ENCODE peak calls at places on chromosomes 12 and 14, in four cellular contexts. I, C, O and N are unnamed samples.

GRCh38 chr14:104556256-104557021 is 23.1 kb upstream of the C14orf180 start:
- DNase-seq in I (no peak), C (no peak), O (no peak), N (no peak)

GRCh38 chr12:57476162-57476992 is 3.3 kb downstream of the ARHGAP9 start:
- DNase-seq in O (no peak), I (peak; percentile 31), C (no peak), N (no peak)

GRCh38 chr12:52305921-52306705 is 14.8 kb upstream of the KRT81 start:
- DNase-seq in C (no peak), O (no peak), I (no peak), N (no peak)

GRCh38 chr12:103851127-103851526 is 10.1 kb upstream of the NT5DC3 start:
- DNase-seq in O (peak; percentile 46), I (no peak), C (no peak), N (no peak)

GRCh38 chr12:26571539-26571938 is 261.5 kb downstream of the ITPR2 start:
- DNase-seq in C (no peak), O (no peak), I (no peak), N (no peak)

GRCh38 chr12:122081108-122081696 is 2.6 kb downstream of the MLXIP start:
- DNase-seq in I (no peak), C (no peak), O (peak; percentile 79), N (no peak)

GRCh38 chr12:65419284-65420072 is 141.0 kb downstream of the MSRB3 start:
- DNase-seq in C (no peak), I (no peak), O (no peak), N (no peak)

GRCh38 chr12:15602051-15602672 is 187.0 kb downstream of the EPS8 start:
- DNase-seq in I (no peak), O (no peak), C (no peak), N (no peak)

GRCh38 chr12:19404232-19404880 is 34.9 kb upstream of the AEBP2 start:
- DNase-seq in I (no peak), O (no peak), C (no peak), N (no peak)

GRCh38 chr14:22518073-22518472 is 71.0 kb downstream of the DAD1 start:
- DNase-seq in C (no peak), I (no peak), O (no peak), N (no peak)

GRCh38 chr14:94011795-94012194 is 14.3 kb upstream of the OTUB2 start:
- DNase-seq in C (no peak), O (no peak), I (no peak), N (no peak)

GRCh38 chr12:47221256-47222023 is 141.7 kb upstream of the AMIGO2 start:
- DNase-seq in O (no peak), C (no peak), I (no peak), N (no peak)
- H3K27ac ChIP-seq in O (no peak overlapping the region), C (no peak overlapping the region), I (no peak overlapping the region), N (no peak overlapping the region)

DNA sequence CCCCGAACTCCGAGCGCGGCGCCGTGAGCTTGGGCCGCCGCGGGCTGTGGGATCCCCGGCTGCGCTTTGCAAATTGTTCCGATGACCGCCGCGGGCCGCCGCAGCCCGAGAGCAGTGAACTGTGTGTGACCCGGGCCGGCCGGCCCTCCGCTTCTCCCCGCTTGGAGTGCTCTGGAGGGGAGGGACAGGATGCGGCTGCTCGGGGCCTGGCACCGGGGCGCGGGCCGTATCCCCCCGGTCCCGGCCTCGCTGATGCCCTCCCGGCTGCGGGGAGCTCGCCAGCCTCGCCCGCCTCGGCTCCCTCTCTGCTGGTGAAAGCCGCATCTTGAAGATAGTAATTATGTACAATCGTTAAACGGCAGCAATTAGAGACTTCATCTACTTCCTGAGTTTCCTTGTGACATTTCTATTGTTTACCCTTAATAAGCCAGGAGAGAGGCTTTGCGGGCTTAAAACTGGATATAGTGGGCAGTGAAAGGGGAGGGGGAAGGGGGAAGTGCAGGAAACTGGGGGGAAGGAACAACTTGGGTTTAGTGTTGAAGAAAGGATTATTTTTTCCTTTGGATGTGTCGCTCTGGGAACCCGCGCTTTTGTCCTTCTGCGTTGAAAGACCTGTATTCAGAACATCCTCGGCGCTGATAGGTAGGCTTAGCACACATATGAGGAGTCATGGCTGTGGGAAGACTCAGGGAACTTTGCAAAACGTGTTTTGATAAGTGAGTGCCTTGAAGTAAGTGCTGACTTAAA is 1.2 kb downstream of the PELI2 start:
- DNase-seq in C (peak; percentile 55), O (peak; percentile 55), I (no peak), N (no peak)
- H3K27ac ChIP-seq in C (peak overlapping the region; percentile 90), O (no peak overlapping the region), I (no peak overlapping the region), N (peak overlapping the region; percentile 85)

GRCh38 chr14:64864258-64864657 is 15.4 kb downstream of the SPTB start:
- DNase-seq in C (no peak), O (no peak), I (no peak), N (no peak)

GRCh38 chr14:64861916-64862315 is 17.8 kb downstream of the SPTB start:
- DNase-seq in I (no peak), O (no peak), C (no peak), N (no peak)

GRCh38 chr14:64867182-64867581 is 12.5 kb downstream of the SPTB start:
- DNase-seq in I (no peak), C (no peak), O (no peak), N (no peak)

GRCh38 chr14:64870160-64870559 is 9.5 kb downstream of the SPTB start:
- DNase-seq in O (no peak), I (no peak), C (no peak), N (no peak)

DNA sequence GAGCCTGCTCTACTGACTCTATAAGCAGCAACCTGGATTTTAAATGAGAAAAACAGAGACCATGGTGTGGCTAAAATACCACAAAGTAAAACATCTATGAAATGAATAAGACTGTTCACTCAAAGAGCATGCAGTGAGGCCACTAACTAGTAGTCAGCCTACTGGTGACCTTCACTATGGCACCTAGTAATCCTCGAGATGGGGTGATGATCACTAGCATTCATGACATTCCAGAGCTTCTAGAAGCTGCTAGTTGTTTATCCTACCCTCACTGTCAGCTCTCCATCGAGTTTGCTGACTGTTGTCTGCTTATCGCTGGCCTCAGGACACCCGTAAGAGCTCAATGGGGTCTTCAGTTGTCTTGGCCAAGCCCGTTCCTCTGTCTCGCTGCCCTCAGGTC is 13.7 kb downstream of the SPTB start:
- DNase-seq in I (no peak), C (no peak), O (no peak), N (no peak)
- H3K27ac ChIP-seq in I (no peak overlapping the region), C (no peak overlapping the region), O (no peak overlapping the region), N (no peak overlapping the region)

DNA sequence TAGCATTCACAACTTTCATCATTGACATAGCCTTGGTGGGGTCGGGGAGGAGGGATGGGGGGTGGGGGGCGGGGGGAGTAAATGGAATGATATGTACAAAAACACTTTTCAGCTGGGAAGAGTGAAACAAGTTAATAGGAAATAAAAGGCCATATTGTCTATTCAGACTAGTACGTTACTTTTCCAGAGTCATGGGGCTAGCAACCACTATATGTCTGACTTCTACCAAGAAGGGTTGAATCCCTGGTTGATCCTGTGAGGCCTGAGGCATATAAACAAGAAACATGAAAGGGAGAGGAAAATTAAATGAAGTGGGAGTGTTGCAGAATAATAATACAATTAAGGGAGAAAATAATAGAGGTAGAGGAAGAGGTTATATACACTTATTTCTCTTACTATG is 225.5 kb downstream of the ERC1 start:
- DNase-seq in C (no peak), O (no peak), I (no peak), N (no peak)
- H3K27ac ChIP-seq in C (peak overlapping the region; percentile 25), O (peak overlapping the region; percentile 81), I (no peak overlapping the region), N (no peak overlapping the region)

DNA sequence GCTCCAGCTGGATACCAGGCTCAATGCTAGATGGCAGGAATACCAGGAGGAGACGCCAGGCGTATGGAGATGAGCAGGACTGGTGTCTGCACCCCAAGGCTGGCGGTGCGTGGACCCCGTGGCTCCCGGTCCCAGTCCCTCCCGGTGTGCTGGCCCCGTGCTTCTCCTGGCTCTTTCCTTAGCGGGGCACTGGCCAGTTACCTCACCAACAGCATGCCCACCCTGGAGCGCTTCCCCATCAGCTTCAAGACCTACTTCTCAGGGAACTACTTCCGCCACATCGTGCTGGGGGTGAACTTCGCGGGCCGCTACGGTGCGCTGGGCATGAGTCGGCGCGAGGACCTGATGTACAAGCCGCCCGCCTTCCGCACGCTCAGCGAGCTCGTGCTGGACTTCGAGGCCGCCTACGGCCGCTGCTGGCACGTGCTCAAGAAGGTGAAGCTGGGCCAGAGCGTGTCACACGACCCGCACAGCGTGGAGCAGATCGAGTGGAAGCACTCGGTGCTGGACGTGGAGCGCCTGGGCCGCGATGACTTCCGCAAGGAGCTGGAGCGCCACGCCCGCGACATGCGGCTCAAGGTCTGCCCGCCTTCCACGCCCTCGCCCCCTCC is 14.5 kb downstream of the VASH1 start:
- DNase-seq in I (no peak), O (no peak), C (no peak), N (no peak)
- H3K27ac ChIP-seq in I (no peak overlapping the region), O (no peak overlapping the region), C (no peak overlapping the region), N (no peak overlapping the region)

GRCh38 chr12:1922075-1922709 is 3.7 kb upstream of the CACNA2D4 start:
- DNase-seq in C (no peak), I (no peak), O (no peak), N (no peak)
- H3K27ac ChIP-seq in C (no peak overlapping the region), I (no peak overlapping the region), O (no peak overlapping the region), N (no peak overlapping the region)

GRCh38 chr12:111369496-111370220 is 763 bp upstream of the PHETA1 start:
- DNase-seq in C (no peak), O (no peak), I (no peak), N (no peak)

GRCh38 chr12:111368684-111369495 is at the start of gene PHETA1:
- DNase-seq in O (peak; percentile 94), I (peak; percentile 34), C (peak; percentile 96), N (peak; percentile 68)

GRCh38 chr12:111367661-111368221 is 1.2 kb downstream of the PHETA1 start:
- DNase-seq in C (no peak), O (peak; percentile 42), I (no peak), N (no peak)

GRCh38 chr12:111366583-111366982 is 2.3 kb downstream of the PHETA1 start:
- DNase-seq in I (no peak), O (no peak), C (no peak), N (no peak)

DNA sequence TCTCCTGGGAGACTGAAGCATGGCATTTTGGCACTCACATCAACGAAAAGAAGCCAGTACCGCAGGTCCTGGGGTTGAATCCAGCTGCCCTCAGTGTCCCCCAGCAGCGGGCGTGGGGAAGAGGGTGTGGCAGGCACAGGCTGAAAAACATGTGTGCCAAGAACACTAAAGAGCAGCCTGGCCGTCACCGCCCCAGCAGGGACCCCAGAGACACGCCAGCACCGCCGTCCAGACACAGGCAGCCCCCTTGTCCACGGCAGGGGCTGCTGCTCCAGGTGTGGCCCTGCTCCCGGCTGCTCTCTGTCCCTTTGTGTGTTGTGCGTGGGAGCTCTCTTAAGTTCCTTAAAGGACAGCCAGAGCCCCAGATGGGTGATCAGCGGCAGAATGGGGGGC is 608 bp downstream of the PHETA1 start:
- DNase-seq in O (no peak), C (peak; percentile 26), I (no peak), N (no peak)
- H3K27ac ChIP-seq in O (no peak overlapping the region), C (peak overlapping the region; percentile 88), I (no peak overlapping the region), N (no peak overlapping the region)

DNA sequence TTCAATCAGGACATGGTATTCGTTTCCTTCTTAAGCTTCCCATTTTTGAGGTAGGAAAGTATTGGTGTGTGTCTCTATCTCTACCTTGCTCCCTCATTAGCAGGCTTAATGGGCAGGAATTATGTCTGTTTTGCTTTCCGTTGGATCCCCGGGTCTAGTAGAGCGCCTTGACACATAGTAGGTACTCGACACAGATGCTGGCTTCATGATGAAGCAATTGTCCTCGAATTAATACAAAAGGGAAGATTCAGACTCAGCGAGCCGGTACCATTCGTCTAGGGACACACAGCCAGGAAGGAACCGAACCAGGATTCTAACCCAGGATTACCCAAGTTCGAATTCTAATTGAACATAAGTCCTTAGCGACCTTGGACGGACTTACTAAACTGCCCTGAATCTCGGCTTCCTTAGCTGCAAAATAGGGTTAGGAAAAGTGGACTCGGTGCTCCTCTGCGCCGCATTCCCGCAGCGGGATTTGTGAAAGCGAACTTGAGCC is 496 bp upstream of the ISCU start:
- DNase-seq in C (no peak), O (no peak), I (no peak), N (no peak)
- H3K27ac ChIP-seq in C (peak overlapping the region; percentile 94), O (peak overlapping the region; percentile 93), I (peak overlapping the region; percentile 90), N (peak overlapping the region; percentile 99)

GRCh38 chr14:65303902-65304222 is 108.7 kb upstream of the FUT8 start:
- DNase-seq in I (no peak), C (no peak), O (no peak), N (no peak)
- H3K27ac ChIP-seq in I (no peak overlapping the region), C (no peak overlapping the region), O (no peak overlapping the region), N (no peak overlapping the region)